ENCODE peak calls at places on chromosomes 11 and 22, in four cellular contexts. One of them, this sample, is unnamed.

GRCh38 chr11:121153472-121153871 is 52.4 kb downstream of the TECTA start:
- DNase-seq in glutamatergic neuron: no peak
- DNase-seq in anterior cingulate cortex: no peak
- DNase-seq in stimulated activated CD4-positive, alpha-beta T cell treated with anti-CD3 and anti-CD28 coated beads, Interleukin-1b, Interleukin-23, amount 100 ng/mL, for 1 hour: no peak
- DNase-seq in this sample: no peak

GRCh38 chr11:126415128-126415527 is 59.6 kb downstream of the ST3GAL4 start:
- DNase-seq in anterior cingulate cortex: no peak
- DNase-seq in stimulated activated CD4-positive, alpha-beta T cell treated with anti-CD3 and anti-CD28 coated beads, Interleukin-1b, Interleukin-23, amount 100 ng/mL, for 1 hour: no peak
- DNase-seq in glutamatergic neuron: no peak
- DNase-seq in this sample: no peak

GRCh38 chr22:37710675-37711074 is 13.8 kb downstream of the TRIOBP start:
- DNase-seq in anterior cingulate cortex: no peak
- DNase-seq in stimulated activated CD4-positive, alpha-beta T cell treated with anti-CD3 and anti-CD28 coated beads, Interleukin-1b, Interleukin-23, amount 100 ng/mL, for 1 hour: no peak
- DNase-seq in glutamatergic neuron: no peak
- DNase-seq in this sample: no peak

GRCh38 chr11:79896258-79896657 is 455.4 kb upstream of the TENM4 start:
- DNase-seq in glutamatergic neuron: no peak
- DNase-seq in anterior cingulate cortex: no peak
- DNase-seq in stimulated activated CD4-positive, alpha-beta T cell treated with anti-CD3 and anti-CD28 coated beads, Interleukin-1b, Interleukin-23, amount 100 ng/mL, for 1 hour: no peak
- DNase-seq in this sample: no peak

GRCh38 chr11:128837627-128838026 is 29.5 kb downstream of the KCNJ1 start:
- DNase-seq in anterior cingulate cortex: no peak
- DNase-seq in glutamatergic neuron: no peak
- DNase-seq in stimulated activated CD4-positive, alpha-beta T cell treated with anti-CD3 and anti-CD28 coated beads, Interleukin-1b, Interleukin-23, amount 100 ng/mL, for 1 hour: no peak
- DNase-seq in this sample: no peak

GRCh38 chr11:20277014-20277413 is 86.5 kb upstream of the HTATIP2 start:
- DNase-seq in anterior cingulate cortex: no peak
- DNase-seq in stimulated activated CD4-positive, alpha-beta T cell treated with anti-CD3 and anti-CD28 coated beads, Interleukin-1b, Interleukin-23, amount 100 ng/mL, for 1 hour: no peak
- DNase-seq in glutamatergic neuron: no peak
- DNase-seq in this sample: no peak

GRCh38 chr11:23789938-23790371 is 706.9 kb upstream of the LUZP2 start:
- DNase-seq in stimulated activated CD4-positive, alpha-beta T cell treated with anti-CD3 and anti-CD28 coated beads, Interleukin-1b, Interleukin-23, amount 100 ng/mL, for 1 hour: no peak
- DNase-seq in glutamatergic neuron: no peak
- DNase-seq in anterior cingulate cortex: no peak
- DNase-seq in this sample: no peak

GRCh38 chr11:130043575-130043974 is 26.1 kb upstream of the APLP2 start:
- DNase-seq in stimulated activated CD4-positive, alpha-beta T cell treated with anti-CD3 and anti-CD28 coated beads, Interleukin-1b, Interleukin-23, amount 100 ng/mL, for 1 hour: no peak
- DNase-seq in glutamatergic neuron: no peak
- DNase-seq in anterior cingulate cortex: no peak
- DNase-seq in this sample: no peak

GRCh38 chr11:27208846-27209245 is 154.2 kb downstream of the CCDC34 start:
- DNase-seq in anterior cingulate cortex: no peak
- DNase-seq in glutamatergic neuron: no peak
- DNase-seq in stimulated activated CD4-positive, alpha-beta T cell treated with anti-CD3 and anti-CD28 coated beads, Interleukin-1b, Interleukin-23, amount 100 ng/mL, for 1 hour: no peak
- DNase-seq in this sample: no peak

GRCh38 chr11:61002598-61002997 is 31.1 kb downstream of the CD6 start:
- DNase-seq in anterior cingulate cortex: no peak
- DNase-seq in glutamatergic neuron: no peak
- DNase-seq in stimulated activated CD4-positive, alpha-beta T cell treated with anti-CD3 and anti-CD28 coated beads, Interleukin-1b, Interleukin-23, amount 100 ng/mL, for 1 hour: no peak
- DNase-seq in this sample: no peak

GRCh38 chr11:96012086-96012824 is 88.3 kb upstream of the MTMR2 start:
- DNase-seq in anterior cingulate cortex: peak; percentile 7
- DNase-seq in glutamatergic neuron: no peak
- DNase-seq in stimulated activated CD4-positive, alpha-beta T cell treated with anti-CD3 and anti-CD28 coated beads, Interleukin-1b, Interleukin-23, amount 100 ng/mL, for 1 hour: peak; percentile 44
- DNase-seq in this sample: peak; percentile 71

GRCh38 chr11:126494831-126495230 is 139.3 kb downstream of the ST3GAL4 start:
- DNase-seq in glutamatergic neuron: no peak
- DNase-seq in stimulated activated CD4-positive, alpha-beta T cell treated with anti-CD3 and anti-CD28 coated beads, Interleukin-1b, Interleukin-23, amount 100 ng/mL, for 1 hour: no peak
- DNase-seq in anterior cingulate cortex: no peak
- DNase-seq in this sample: no peak

GRCh38 chr11:83156996-83157754 is at the start of gene PCF11:
- DNase-seq in stimulated activated CD4-positive, alpha-beta T cell treated with anti-CD3 and anti-CD28 coated beads, Interleukin-1b, Interleukin-23, amount 100 ng/mL, for 1 hour: no peak
- DNase-seq in anterior cingulate cortex: peak; percentile 90
- DNase-seq in glutamatergic neuron: no peak
- DNase-seq in this sample: peak; percentile 69

GRCh38 chr22:43395296-43395695 is 16.5 kb upstream of the MPPED1 start:
- DNase-seq in anterior cingulate cortex: no peak
- DNase-seq in glutamatergic neuron: no peak
- DNase-seq in stimulated activated CD4-positive, alpha-beta T cell treated with anti-CD3 and anti-CD28 coated beads, Interleukin-1b, Interleukin-23, amount 100 ng/mL, for 1 hour: no peak
- DNase-seq in this sample: no peak

GRCh38 chr22:23047265-23047664 is 23.1 kb upstream of the GNAZ start:
- DNase-seq in stimulated activated CD4-positive, alpha-beta T cell treated with anti-CD3 and anti-CD28 coated beads, Interleukin-1b, Interleukin-23, amount 100 ng/mL, for 1 hour: no peak
- DNase-seq in anterior cingulate cortex: no peak
- DNase-seq in glutamatergic neuron: no peak
- DNase-seq in this sample: no peak

GRCh38 chr22:50432131-50432870 is 42.5 kb downstream of the SBF1 start:
- DNase-seq in anterior cingulate cortex: no peak
- DNase-seq in stimulated activated CD4-positive, alpha-beta T cell treated with anti-CD3 and anti-CD28 coated beads, Interleukin-1b, Interleukin-23, amount 100 ng/mL, for 1 hour: no peak
- DNase-seq in glutamatergic neuron: no peak
- DNase-seq in this sample: peak; percentile 25

GRCh38 chr22:46657996-46658947 is 38.1 kb downstream of the GRAMD4 start:
- DNase-seq in stimulated activated CD4-positive, alpha-beta T cell treated with anti-CD3 and anti-CD28 coated beads, Interleukin-1b, Interleukin-23, amount 100 ng/mL, for 1 hour: no peak
- DNase-seq in anterior cingulate cortex: no peak
- DNase-seq in glutamatergic neuron: no peak
- DNase-seq in this sample: no peak